ENCODE peak calls at places on chromosomes 11 and 22, in five cellular contexts. One of them, this sample, is unnamed.

GRCh38 chr11:130587658-130588057 is 139.2 kb downstream of the ADAMTS15 start:
- DNase-seq in right lobe of liver: no peak
- DNase-seq in fibroblast of mammary gland: no peak
- DNase-seq in CD8-positive, alpha-beta memory T cell: no peak
- DNase-seq in skeletal muscle cell: no peak
- DNase-seq in this sample: no peak

GRCh38 chr22:20550851-20551744 is 43.7 kb downstream of the MED15 start:
- DNase-seq in right lobe of liver: no peak
- DNase-seq in fibroblast of mammary gland: peak
- DNase-seq in CD8-positive, alpha-beta memory T cell: peak
- DNase-seq in skeletal muscle cell: no peak
- DNase-seq in this sample: peak

GRCh38 chr22:37675930-37676571 is 615 bp downstream of the LGALS1 start:
- DNase-seq in right lobe of liver: peak
- DNase-seq in fibroblast of mammary gland: peak
- DNase-seq in CD8-positive, alpha-beta memory T cell: no peak
- DNase-seq in skeletal muscle cell: no peak
- DNase-seq in this sample: peak

GRCh38 chr11:46944356-46944755 is 7.8 kb downstream of the CSTPP1 start:
- DNase-seq in right lobe of liver: no peak
- DNase-seq in fibroblast of mammary gland: no peak
- DNase-seq in CD8-positive, alpha-beta memory T cell: no peak
- DNase-seq in skeletal muscle cell: no peak
- DNase-seq in this sample: no peak

GRCh38 chr22:49549851-49550430 is 277.7 kb downstream of the BRD1 start:
- DNase-seq in right lobe of liver: no peak
- DNase-seq in fibroblast of mammary gland: no peak
- DNase-seq in CD8-positive, alpha-beta memory T cell: no peak
- DNase-seq in skeletal muscle cell: no peak
- DNase-seq in this sample: no peak

GRCh38 chr11:18452927-18453326 is 2.7 kb upstream of the LDHAL6A start:
- DNase-seq in right lobe of liver: no peak
- DNase-seq in fibroblast of mammary gland: peak
- DNase-seq in CD8-positive, alpha-beta memory T cell: no peak
- DNase-seq in skeletal muscle cell: peak
- DNase-seq in this sample: no peak

GRCh38 chr11:15826826-15827225 is 529.5 kb downstream of the SOX6 start:
- DNase-seq in right lobe of liver: peak
- DNase-seq in fibroblast of mammary gland: peak
- DNase-seq in CD8-positive, alpha-beta memory T cell: no peak
- DNase-seq in skeletal muscle cell: no peak
- DNase-seq in this sample: no peak

GRCh38 chr11:66186470-66186869 is 82.0 kb upstream of the RAB1B start:
- DNase-seq in right lobe of liver: no peak
- DNase-seq in fibroblast of mammary gland: no peak
- DNase-seq in CD8-positive, alpha-beta memory T cell: no peak
- DNase-seq in skeletal muscle cell: no peak
- DNase-seq in this sample: no peak

GRCh38 chr11:123251656-123252344 is 56.8 kb upstream of the CLMP start:
- DNase-seq in right lobe of liver: no peak
- DNase-seq in fibroblast of mammary gland: peak
- DNase-seq in CD8-positive, alpha-beta memory T cell: no peak
- DNase-seq in skeletal muscle cell: no peak
- DNase-seq in this sample: peak